ENCODE peak calls at places on chromosomes 2 and 18, in six cellular contexts. H is fibroblast of lung, Y is upper lobe of left lung, W is endothelial cell, E is foreskin fibroblast, Q is upper lobe of right lung. I is an unnamed sample.

GRCh38 chr2:128301501-128301966 is 17.1 kb downstream of the HS6ST1 start:
- DNase-seq in H (peak), Y (no peak), W (no peak), E (peak), Q (no peak), I (no peak)

GRCh38 chr18:31659574-31660149 is 24.7 kb downstream of the B4GALT6 start:
- DNase-seq in H (no peak), Y (no peak), W (no peak), E (no peak), Q (no peak), I (no peak)

GRCh38 chr2:218259099-218259921 is 1.5 kb upstream of the GPBAR1 start:
- DNase-seq in H (peak), Y (peak), W (no peak), E (peak), Q (no peak), I (no peak)

GRCh38 chr18:21391074-21391673 is 149.1 kb downstream of the GREB1L start:
- DNase-seq in H (peak), Y (no peak), W (no peak), E (peak), Q (no peak), I (no peak)

GRCh38 chr2:232873909-232874641 is 4.0 kb downstream of the SNORC start:
- DNase-seq in H (no peak), Y (no peak), W (no peak), E (no peak), Q (no peak), I (no peak)

GRCh38 chr2:165593081-165593480 is 123.6 kb downstream of the CSRNP3 start:
- DNase-seq in H (peak), Y (no peak), W (no peak), E (peak), Q (no peak), I (no peak)

GRCh38 chr2:62382757-62383156 is 123.2 kb downstream of the TMEM17 start:
- DNase-seq in H (peak), Y (no peak), W (no peak), E (no peak), Q (no peak), I (no peak)

GRCh38 chr2:237980751-237981150 is 13.9 kb downstream of the UBE2F start:
- DNase-seq in H (peak), Y (peak), W (no peak), E (no peak), Q (no peak), I (peak)

GRCh38 chr2:183927367-183928355 is 670.7 kb upstream of the ZNF804A start:
- DNase-seq in H (peak), Y (no peak), W (no peak), E (no peak), Q (no peak), I (no peak)

GRCh38 chr2:155377931-155378444 is 679.5 kb downstream of the KCNJ3 start:
- DNase-seq in H (peak), Y (no peak), W (no peak), E (no peak), Q (no peak), I (no peak)

DNA sequence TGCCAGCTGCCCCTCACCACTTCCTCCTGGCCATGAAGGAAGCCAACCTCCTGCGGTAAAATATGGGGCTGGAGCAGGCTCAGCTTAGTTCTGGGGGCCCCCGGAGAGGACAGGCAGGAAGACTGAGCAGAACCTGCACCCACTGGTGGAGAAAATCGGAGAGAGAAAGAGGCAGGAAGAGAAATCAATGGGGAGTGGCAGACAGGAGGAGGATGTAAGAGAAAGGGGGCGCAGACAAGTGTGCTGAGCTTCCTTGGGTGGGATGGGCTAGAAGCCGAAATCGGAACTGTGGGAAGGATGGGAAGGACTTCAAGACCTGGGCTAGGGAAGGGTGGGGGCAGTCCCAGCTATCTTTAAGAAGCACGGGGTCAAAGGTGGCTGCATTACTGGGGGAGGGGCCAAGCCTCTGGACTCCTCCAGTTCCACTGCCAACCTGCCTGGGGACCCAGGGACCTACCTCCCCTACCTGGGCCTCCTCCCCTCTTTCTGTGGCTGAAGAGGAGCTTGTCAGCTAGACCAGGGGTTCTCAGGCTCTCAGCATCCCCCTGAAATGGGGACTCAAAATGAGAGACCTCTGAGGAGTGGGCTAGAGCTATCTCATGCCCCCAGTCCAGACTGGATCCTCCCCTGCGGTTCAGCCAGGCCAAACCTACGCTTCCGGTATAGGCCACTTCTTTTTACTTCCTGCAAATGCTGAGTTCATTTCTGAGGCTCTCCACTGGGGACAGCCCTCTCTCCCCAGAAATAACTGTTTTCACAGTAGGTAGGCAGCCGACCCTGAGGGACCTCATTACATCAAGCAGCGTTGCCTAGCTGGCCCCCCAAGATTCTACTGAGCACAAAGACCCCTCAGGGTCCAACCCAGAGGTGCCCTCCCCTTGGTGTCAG is 33.6 kb upstream of the B3GNT7 start:
- DNase-seq in H (no peak), Y (no peak), W (no peak), E (no peak), Q (peak), I (no peak)
- TF ChIP-seq CTCF in H (no peak), Y (peak), W (no peak), E (no peak), Q (peak), I (no peak)

GRCh38 chr2:112726487-112727190 is 5.8 kb downstream of the NT5DC4 start:
- DNase-seq in H (peak), Y (peak), W (peak), E (peak), Q (peak), I (peak)

GRCh38 chr2:112724611-112725525 is 4.0 kb downstream of the NT5DC4 start:
- DNase-seq in H (no peak), Y (no peak), W (peak), E (peak), Q (no peak), I (no peak)

GRCh38 chr2:112727276-112728028 is 6.6 kb downstream of the NT5DC4 start:
- DNase-seq in H (no peak), Y (no peak), W (no peak), E (no peak), Q (no peak), I (no peak)

GRCh38 chr2:112723995-112724394 is 3.2 kb downstream of the NT5DC4 start:
- DNase-seq in H (no peak), Y (no peak), W (no peak), E (no peak), Q (no peak), I (no peak)

DNA sequence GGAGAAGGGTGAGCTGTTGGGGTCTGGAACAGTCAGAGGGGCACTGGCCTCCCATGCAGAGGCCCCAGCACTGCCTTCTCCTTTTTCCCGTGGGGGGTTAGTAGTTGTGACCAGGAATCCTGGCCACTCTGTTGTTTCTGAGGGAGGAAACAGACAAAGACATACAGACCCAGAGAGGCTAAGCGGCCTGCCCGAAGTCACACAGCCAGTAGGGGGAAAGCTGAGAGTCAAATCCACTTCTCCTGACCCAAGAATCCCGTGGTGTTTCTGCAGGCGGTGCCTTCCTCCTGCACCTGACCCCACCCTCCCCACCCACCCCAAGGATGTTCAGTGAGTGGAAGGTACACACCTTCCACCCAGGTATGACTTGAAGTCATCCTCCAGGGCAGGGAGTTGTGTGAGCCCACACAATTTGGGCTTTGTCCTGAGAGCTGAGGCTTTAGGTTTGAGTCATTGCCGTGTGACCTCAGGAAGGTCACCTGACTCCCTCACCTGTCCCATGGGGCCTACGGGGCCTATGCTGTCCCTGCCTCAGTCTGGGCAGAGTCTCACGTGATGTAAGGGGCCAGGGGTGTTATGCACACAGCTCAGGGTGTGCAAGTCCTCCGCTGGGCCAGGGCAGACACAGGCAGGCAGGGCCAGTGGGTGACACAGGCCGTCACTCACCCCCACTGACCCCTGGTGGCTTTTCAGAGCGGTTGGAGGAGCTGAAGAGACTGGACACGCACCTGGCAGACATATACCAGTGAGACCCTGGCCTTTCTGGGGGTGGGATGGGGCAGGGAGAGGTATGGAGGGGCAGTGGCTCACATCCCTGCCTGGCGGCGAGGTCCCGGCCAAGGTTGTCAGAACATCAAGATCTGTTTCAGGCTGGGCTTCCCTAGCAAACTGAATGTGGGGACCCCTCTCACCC is 5.0 kb downstream of the NT5DC4 start:
- DNase-seq in H (no peak), Y (no peak), W (no peak), E (no peak), Q (no peak), I (no peak)
- TF ChIP-seq CTCF in H (no peak), Y (no peak), W (no peak), E (no peak), Q (no peak), I (no peak)

GRCh38 chr2:74760875-74761630 is 72.9 kb upstream of the HK2 start:
- DNase-seq in H (no peak), Y (peak), W (no peak), E (no peak), Q (no peak), I (no peak)

GRCh38 chr2:74759991-74760390 is 73.9 kb upstream of the HK2 start:
- DNase-seq in H (no peak), Y (no peak), W (no peak), E (peak), Q (no peak), I (no peak)

GRCh38 chr2:74764429-74765272 is 69.3 kb upstream of the HK2 start:
- DNase-seq in H (peak), Y (no peak), W (peak), E (no peak), Q (no peak), I (no peak)

GRCh38 chr2:74763962-74764428 is 69.9 kb upstream of the HK2 start:
- DNase-seq in H (no peak), Y (no peak), W (no peak), E (no peak), Q (no peak), I (no peak)

GRCh38 chr2:74762789-74763188 is 71.1 kb upstream of the HK2 start:
- DNase-seq in H (no peak), Y (no peak), W (no peak), E (no peak), Q (no peak), I (no peak)
- TF ChIP-seq CTCF in H (no peak), Y (no peak), W (no peak), E (no peak), Q (no peak), I (no peak)

GRCh38 chr2:215484570-215484969 is 48.7 kb upstream of the FN1 start:
- DNase-seq in H (no peak), Y (no peak), W (no peak), E (no peak), Q (no peak), I (no peak)
- TF ChIP-seq CTCF in H (no peak), Y (no peak), W (no peak), E (no peak), Q (no peak), I (no peak)

GRCh38 chr2:109497447-109497846 is 116.3 kb downstream of the SEPTIN10 start:
- DNase-seq in H (peak), Y (no peak), W (no peak), E (peak), Q (no peak), I (no peak)

GRCh38 chr2:109493176-109493935 is 120.4 kb downstream of the SEPTIN10 start:
- DNase-seq in H (no peak), Y (no peak), W (no peak), E (no peak), Q (no peak), I (no peak)

GRCh38 chr2:109494842-109495241 is 118.9 kb downstream of the SEPTIN10 start:
- DNase-seq in H (no peak), Y (no peak), W (no peak), E (no peak), Q (no peak), I (no peak)

GRCh38 chr2:109497911-109498870 is 115.6 kb downstream of the SEPTIN10 start:
- DNase-seq in H (no peak), Y (no peak), W (no peak), E (peak), Q (no peak), I (no peak)

GRCh38 chr2:109494351-109494750 is 119.4 kb downstream of the SEPTIN10 start:
- DNase-seq in H (no peak), Y (no peak), W (no peak), E (no peak), Q (no peak), I (no peak)
- TF ChIP-seq CTCF in H (no peak), Y (no peak), W (no peak), E (no peak), Q (no peak), I (no peak)

GRCh38 chr2:222608081-222608480 is 47.8 kb downstream of the FARSB start:
- DNase-seq in H (no peak), Y (no peak), W (no peak), E (no peak), Q (no peak), I (no peak)

GRCh38 chr2:222609391-222609790 is 46.5 kb downstream of the FARSB start:
- DNase-seq in H (peak), Y (no peak), W (no peak), E (peak), Q (no peak), I (no peak)

GRCh38 chr2:222613715-222614331 is 42.1 kb downstream of the FARSB start:
- DNase-seq in H (peak), Y (peak), W (peak), E (peak), Q (no peak), I (no peak)

GRCh38 chr2:222611684-222612083 is 44.2 kb downstream of the FARSB start:
- DNase-seq in H (no peak), Y (peak), W (no peak), E (no peak), Q (no peak), I (no peak)

DNA sequence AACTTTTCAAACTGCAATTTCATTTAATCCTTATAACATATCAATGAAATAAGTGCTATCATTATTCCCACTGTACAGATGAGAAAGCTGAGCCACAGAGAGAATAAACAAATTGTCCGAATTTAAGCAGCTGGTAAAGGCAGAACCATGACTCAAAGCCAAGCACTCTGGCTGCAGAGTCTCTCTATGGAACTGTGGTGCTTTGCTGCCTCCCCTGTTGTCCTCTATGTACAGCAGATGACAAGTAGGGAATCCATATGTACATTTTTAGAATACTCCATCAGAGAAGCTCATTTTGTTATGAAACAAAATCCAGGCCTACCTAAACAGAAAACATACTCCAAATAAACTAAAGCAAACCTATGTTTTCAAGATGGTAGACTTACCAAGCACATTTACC is 45.1 kb downstream of the FARSB start:
- DNase-seq in H (no peak), Y (no peak), W (no peak), E (peak), Q (no peak), I (no peak)
- TF ChIP-seq CTCF in H (peak), Y (no peak), W (no peak), E (no peak), Q (no peak), I (peak)

DNA sequence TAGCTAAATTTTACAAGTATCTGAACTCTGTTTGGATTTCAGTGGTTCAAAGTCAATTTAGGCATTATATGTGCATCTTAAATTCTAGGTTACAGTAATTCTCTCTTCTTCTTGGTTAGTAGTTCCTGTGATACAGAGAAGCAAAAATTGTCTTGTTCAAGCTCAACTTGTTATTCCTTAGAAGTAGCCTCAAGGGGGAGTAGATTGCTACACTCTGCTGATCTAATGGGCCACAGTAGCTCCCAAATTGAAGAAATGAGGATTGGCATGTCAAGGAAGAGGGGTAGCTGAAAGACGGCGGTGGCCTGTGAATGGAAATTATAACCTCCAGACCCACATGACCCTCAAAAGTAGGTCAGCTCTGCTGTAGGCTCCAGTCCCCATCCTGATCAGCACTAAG is 334.7 kb downstream of the HRH4 start:
- DNase-seq in H (no peak), Y (no peak), W (no peak), E (no peak), Q (no peak), I (no peak)
- TF ChIP-seq CTCF in H (no peak), Y (no peak), W (no peak), E (no peak), Q (no peak), I (no peak)